ENCODE peak calls at places on chromosomes 3 and 15, in six cellular contexts. One of them, this sample, is unnamed.
A peak's percentile ranks its signal among the peaks of the same experiment; 100 is the strongest.

GRCh38 chr15:78419331-78419730 is 18.7 kb upstream of the IREB2 start:
- DNase-seq in HFF-Myc: no peak
- DNase-seq in H9: no peak
- DNase-seq in brain microvascular endothelial cell: no peak
- DNase-seq in Peyer's patch: no peak
- DNase-seq in foreskin fibroblast: no peak
- DNase-seq in this sample: no peak

GRCh38 chr15:51144021-51144532 is 49.4 kb upstream of the TNFAIP8L3 start:
- DNase-seq in HFF-Myc: peak; percentile 19
- DNase-seq in H9: no peak
- DNase-seq in brain microvascular endothelial cell: peak; percentile 82
- DNase-seq in Peyer's patch: no peak
- DNase-seq in foreskin fibroblast: peak; percentile 67
- DNase-seq in this sample: no peak

GRCh38 chr3:1251282-1252060 is 158.6 kb downstream of the CNTN6 start:
- DNase-seq in HFF-Myc: no peak
- DNase-seq in H9: no peak
- DNase-seq in brain microvascular endothelial cell: peak; percentile 5
- DNase-seq in Peyer's patch: no peak
- DNase-seq in foreskin fibroblast: peak; percentile 16
- DNase-seq in this sample: no peak

GRCh38 chr3:121330118-121330517 is 215.7 kb downstream of the POLQ start:
- DNase-seq in HFF-Myc: no peak
- DNase-seq in H9: no peak
- DNase-seq in brain microvascular endothelial cell: no peak
- DNase-seq in Peyer's patch: no peak
- DNase-seq in foreskin fibroblast: no peak
- DNase-seq in this sample: no peak

GRCh38 chr3:7950890-7951289 is 550.7 kb upstream of the LMCD1 start:
- DNase-seq in HFF-Myc: no peak
- DNase-seq in H9: no peak
- DNase-seq in brain microvascular endothelial cell: no peak
- DNase-seq in Peyer's patch: no peak
- DNase-seq in foreskin fibroblast: no peak
- DNase-seq in this sample: no peak

GRCh38 chr15:67066041-67067021 is 929 bp downstream of the SMAD3 start:
- DNase-seq in HFF-Myc: no peak
- DNase-seq in H9: no peak
- DNase-seq in brain microvascular endothelial cell: no peak
- DNase-seq in Peyer's patch: peak; percentile 60
- DNase-seq in foreskin fibroblast: peak; percentile 52
- DNase-seq in this sample: peak; percentile 68

GRCh38 chr3:126954141-126954845 is 28.6 kb upstream of the PLXNA1 start:
- DNase-seq in HFF-Myc: no peak
- DNase-seq in H9: no peak
- DNase-seq in brain microvascular endothelial cell: no peak
- DNase-seq in Peyer's patch: peak; percentile 28
- DNase-seq in foreskin fibroblast: no peak
- DNase-seq in this sample: no peak

GRCh38 chr3:152375546-152375945 is 106.8 kb downstream of the MBNL1 start:
- DNase-seq in HFF-Myc: no peak
- DNase-seq in H9: no peak
- DNase-seq in brain microvascular endothelial cell: no peak
- DNase-seq in Peyer's patch: no peak
- DNase-seq in foreskin fibroblast: peak; percentile 57
- DNase-seq in this sample: no peak

GRCh38 chr3:158350971-158351370 is 220.0 kb upstream of the MLF1 start:
- DNase-seq in HFF-Myc: no peak
- DNase-seq in H9: no peak
- DNase-seq in brain microvascular endothelial cell: no peak
- DNase-seq in Peyer's patch: no peak
- DNase-seq in foreskin fibroblast: no peak
- DNase-seq in this sample: no peak

GRCh38 chr3:132464066-132464465 is 46.8 kb downstream of the DNAJC13 start:
- DNase-seq in HFF-Myc: peak; percentile 78
- DNase-seq in H9: no peak
- DNase-seq in brain microvascular endothelial cell: peak; percentile 4
- DNase-seq in Peyer's patch: no peak
- DNase-seq in foreskin fibroblast: peak; percentile 65
- DNase-seq in this sample: no peak

GRCh38 chr3:188720636-188721035 is 451.1 kb upstream of the TPRG1 start:
- DNase-seq in HFF-Myc: no peak
- DNase-seq in H9: no peak
- DNase-seq in brain microvascular endothelial cell: no peak
- DNase-seq in Peyer's patch: no peak
- DNase-seq in foreskin fibroblast: peak; percentile 80
- DNase-seq in this sample: no peak

DNA sequence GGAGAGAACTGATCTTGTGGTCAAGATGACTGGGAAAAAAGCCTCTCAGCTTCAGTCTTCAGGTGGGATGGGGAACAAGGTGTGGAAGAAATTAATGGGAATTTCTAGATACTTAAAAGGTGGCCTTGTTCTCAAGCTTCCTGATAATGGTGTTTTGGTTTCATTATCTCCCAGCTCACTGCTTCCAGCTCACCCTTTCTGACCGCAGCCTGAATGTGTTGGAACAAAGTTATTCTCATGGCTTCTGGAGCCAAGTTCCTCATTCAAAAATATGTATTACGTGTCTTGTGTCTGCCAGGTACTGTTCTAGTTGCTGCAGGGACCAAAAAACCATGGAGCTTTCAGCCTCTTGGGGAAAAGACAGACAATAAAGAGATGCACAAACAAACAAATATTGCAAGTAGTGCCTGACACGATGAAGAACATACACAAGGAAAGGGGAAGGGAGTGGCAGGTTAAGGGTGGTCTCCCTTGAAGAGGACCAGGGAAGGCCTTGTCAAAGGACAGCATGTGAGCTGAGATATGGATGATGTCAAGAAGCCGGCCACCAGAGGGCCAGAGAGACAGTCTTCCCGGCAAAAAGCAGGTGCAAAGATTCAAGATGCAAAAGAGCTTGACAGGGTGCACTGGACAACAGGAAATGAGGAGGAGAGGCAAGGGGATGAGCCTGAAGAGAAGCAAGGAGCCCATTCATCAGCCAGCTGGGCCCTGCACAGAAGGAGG is 35.5 kb downstream of the ARRDC4 start:
- DNase-seq in HFF-Myc: no peak
- DNase-seq in H9: peak; percentile 45
- DNase-seq in brain microvascular endothelial cell: no peak
- DNase-seq in Peyer's patch: peak; percentile 57
- DNase-seq in foreskin fibroblast: peak; percentile 36
- DNase-seq in this sample: no peak
- TF ChIP-seq CTCF in HFF-Myc: peak; percentile 51
- TF ChIP-seq CTCF in H9: peak; percentile 61
- TF ChIP-seq CTCF in brain microvascular endothelial cell: peak; percentile 26
- TF ChIP-seq CTCF in Peyer's patch: no peak
- TF ChIP-seq CTCF in foreskin fibroblast: peak; percentile 42
- TF ChIP-seq CTCF in this sample: no peak

GRCh38 chr15:97849183-97849582 is 111.3 kb upstream of the ARRDC4 start:
- DNase-seq in HFF-Myc: no peak
- DNase-seq in H9: no peak
- DNase-seq in brain microvascular endothelial cell: no peak
- DNase-seq in Peyer's patch: no peak
- DNase-seq in foreskin fibroblast: no peak
- DNase-seq in this sample: no peak
- TF ChIP-seq CTCF in HFF-Myc: peak; percentile 6
- TF ChIP-seq CTCF in H9: peak; percentile 59
- TF ChIP-seq CTCF in brain microvascular endothelial cell: no peak
- TF ChIP-seq CTCF in Peyer's patch: no peak
- TF ChIP-seq CTCF in foreskin fibroblast: no peak
- TF ChIP-seq CTCF in this sample: no peak

GRCh38 chr3:156135921-156136655 is 15.7 kb downstream of the KCNAB1 start:
- DNase-seq in HFF-Myc: no peak
- DNase-seq in H9: no peak
- DNase-seq in brain microvascular endothelial cell: no peak
- DNase-seq in Peyer's patch: no peak
- DNase-seq in foreskin fibroblast: no peak
- DNase-seq in this sample: no peak
- TF ChIP-seq CTCF in HFF-Myc: peak; percentile 53
- TF ChIP-seq CTCF in H9: peak; percentile 63
- TF ChIP-seq CTCF in brain microvascular endothelial cell: peak; percentile 32
- TF ChIP-seq CTCF in Peyer's patch: no peak
- TF ChIP-seq CTCF in foreskin fibroblast: no peak
- TF ChIP-seq CTCF in this sample: no peak

DNA sequence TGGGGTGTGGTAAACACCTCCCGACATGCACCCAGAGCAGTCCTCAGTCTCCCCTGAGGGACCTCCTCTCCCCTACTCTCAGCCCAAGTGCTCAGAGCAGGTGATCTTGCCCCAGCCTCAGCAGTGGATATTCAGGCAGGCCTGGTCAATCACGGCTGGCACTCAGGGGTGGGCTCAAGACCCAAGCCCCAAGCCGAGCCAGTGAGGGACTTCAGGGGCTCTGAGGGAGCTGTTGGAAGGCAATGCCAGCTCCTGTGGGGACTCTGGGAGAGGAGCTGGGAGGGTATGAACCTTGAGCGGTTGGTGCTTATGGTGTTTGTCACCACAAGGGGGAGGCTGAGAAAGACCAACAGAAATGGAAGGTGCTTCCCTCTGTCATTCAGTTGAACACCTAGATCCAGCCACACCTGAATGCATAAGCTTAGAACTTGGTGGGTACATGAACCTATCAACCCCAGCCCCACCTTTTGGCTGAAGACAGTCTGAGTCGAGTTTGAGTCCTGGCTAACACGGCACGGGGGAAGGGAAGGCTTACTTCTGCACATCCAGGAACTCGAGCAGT is 19.4 kb downstream of the ALS2CL start:
- DNase-seq in HFF-Myc: no peak
- DNase-seq in H9: no peak
- DNase-seq in brain microvascular endothelial cell: no peak
- DNase-seq in Peyer's patch: peak; percentile 19
- DNase-seq in foreskin fibroblast: no peak
- DNase-seq in this sample: no peak
- TF ChIP-seq CTCF in HFF-Myc: peak; percentile 48
- TF ChIP-seq CTCF in H9: peak; percentile 50
- TF ChIP-seq CTCF in brain microvascular endothelial cell: peak; percentile 43
- TF ChIP-seq CTCF in Peyer's patch: no peak
- TF ChIP-seq CTCF in foreskin fibroblast: peak; percentile 6
- TF ChIP-seq CTCF in this sample: no peak

GRCh38 chr3:140941434-140942220 is at the start of gene SLC25A36:
- DNase-seq in HFF-Myc: peak; percentile 95
- DNase-seq in H9: peak; percentile 99
- DNase-seq in brain microvascular endothelial cell: peak; percentile 95
- DNase-seq in Peyer's patch: peak; percentile 97
- DNase-seq in foreskin fibroblast: peak; percentile 99
- DNase-seq in this sample: peak; percentile 94
- TF ChIP-seq CTCF in HFF-Myc: no peak
- TF ChIP-seq CTCF in H9: no peak
- TF ChIP-seq CTCF in brain microvascular endothelial cell: no peak
- TF ChIP-seq CTCF in Peyer's patch: no peak
- TF ChIP-seq CTCF in foreskin fibroblast: no peak
- TF ChIP-seq CTCF in this sample: no peak